ENCODE peak calls at places on chromosomes 2 and 18, in ten cellular contexts. Q, R, V, P, B, W, J, A, S and E are unnamed samples.

GRCh38 chr2:25989154-25989553 is 6.9 kb upstream of the KIF3C start:
- DNase-seq in Q (no peak), R (no peak), V (no peak), P (no peak), B (no peak), W (no peak), J (no peak), A (no peak), S (no peak), E (peak; percentile 89)

GRCh38 chr2:168146892-168147810 is 100.2 kb downstream of the STK39 start:
- DNase-seq in Q (no peak), R (no peak), V (no peak), P (no peak), B (no peak), W (no peak), J (no peak), A (no peak), S (no peak), E (no peak)

GRCh38 chr18:49725809-49726514 is 87.4 kb downstream of the ACAA2 start:
- DNase-seq in Q (no peak), R (no peak), V (no peak), P (no peak), B (peak; percentile 96), W (peak; percentile 98), J (peak; percentile 89), A (peak; percentile 84), S (peak; percentile 99), E (peak; percentile 98)

GRCh38 chr2:238573065-238573778 is 146.5 kb downstream of the ASB1 start:
- DNase-seq in Q (peak; percentile 28), R (peak; percentile 5), V (no peak), P (no peak), B (peak; percentile 87), W (no peak), J (no peak), A (no peak), S (no peak), E (no peak)

GRCh38 chr2:223306371-223306770 is 254.4 kb downstream of the KCNE4 start:
- DNase-seq in Q (peak; percentile 15), R (no peak), V (no peak), P (no peak), B (peak; percentile 77), W (peak; percentile 65), J (no peak), A (no peak), S (peak; percentile 77), E (peak; percentile 63)

GRCh38 chr2:157158111-157158510 is 99.4 kb upstream of the GALNT5 start:
- DNase-seq in Q (no peak), R (no peak), V (no peak), P (no peak), B (no peak), W (peak; percentile 72), J (no peak), A (no peak), S (no peak), E (no peak)

GRCh38 chr2:191222507-191222906 is 22.7 kb upstream of the MYO1B start:
- DNase-seq in Q (no peak), R (no peak), V (no peak), P (no peak), B (no peak), W (no peak), J (no peak), A (no peak), S (peak; percentile 79), E (no peak)

GRCh38 chr2:72144746-72145657 is 2.7 kb downstream of the CYP26B1 start:
- DNase-seq in Q (no peak), R (no peak), V (no peak), P (peak; percentile 84), B (peak; percentile 92), W (peak; percentile 45), J (no peak), A (peak; percentile 78), S (no peak), E (peak; percentile 84)

GRCh38 chr2:132690664-132691303 is 20.8 kb upstream of the LYPD1 start:
- DNase-seq in Q (no peak), R (no peak), V (no peak), P (no peak), B (no peak), W (no peak), J (no peak), A (no peak), S (no peak), E (no peak)

GRCh38 chr2:159547031-159547430 is 69.3 kb downstream of the BAZ2B start:
- DNase-seq in Q (no peak), R (no peak), V (no peak), P (no peak), B (no peak), W (no peak), J (no peak), A (no peak), S (no peak), E (no peak)

GRCh38 chr18:78596794-78597193 is 382.8 kb upstream of the SALL3 start:
- DNase-seq in Q (no peak), R (no peak), V (no peak), P (no peak), B (no peak), W (no peak), J (no peak), A (no peak), S (no peak), E (peak; percentile 78)

GRCh38 chr2:127721978-127722355 is 20.7 kb downstream of the SFT2D3 start:
- DNase-seq in Q (no peak), R (no peak), V (no peak), P (no peak), B (no peak), W (peak; percentile 27), J (no peak), A (no peak), S (peak; percentile 42), E (no peak)

GRCh38 chr2:41364842-41365241 is 683.0 kb upstream of the PKDCC start:
- DNase-seq in Q (no peak), R (no peak), V (no peak), P (no peak), B (no peak), W (no peak), J (no peak), A (no peak), S (no peak), E (no peak)

GRCh38 chr18:4658804-4659203 is 203.7 kb upstream of the DLGAP1 start:
- DNase-seq in Q (no peak), R (no peak), V (no peak), P (no peak), B (no peak), W (no peak), J (no peak), A (no peak), S (no peak), E (no peak)

GRCh38 chr18:77314952-77315351 is 65.3 kb downstream of the GALR1 start:
- DNase-seq in Q (no peak), R (no peak), V (no peak), P (no peak), B (no peak), W (no peak), J (no peak), A (no peak), S (no peak), E (no peak)

GRCh38 chr2:79723830-79724229 is 211.0 kb downstream of the CTNNA2 start:
- DNase-seq in Q (no peak), R (no peak), V (peak; percentile 91), P (no peak), B (no peak), W (peak; percentile 39), J (peak; percentile 97), A (no peak), S (peak; percentile 94), E (peak; percentile 94)

GRCh38 chr2:123073956-123074355 is 951.1 kb upstream of the CNTNAP5 start:
- DNase-seq in Q (no peak), R (no peak), V (no peak), P (no peak), B (no peak), W (no peak), J (no peak), A (no peak), S (peak; percentile 8), E (peak; percentile 46)

GRCh38 chr2:179981085-179981484 is 26.0 kb downstream of the CWC22 start:
- DNase-seq in Q (no peak), R (no peak), V (peak; percentile 37), P (no peak), B (no peak), W (no peak), J (no peak), A (no peak), S (peak; percentile 66), E (no peak)

GRCh38 chr2:12457831-12458230 is 258.9 kb upstream of the TRIB2 start:
- DNase-seq in Q (no peak), R (no peak), V (no peak), P (no peak), B (no peak), W (peak; percentile 70), J (no peak), A (no peak), S (peak; percentile 27), E (no peak)

GRCh38 chr2:167550448-167550847 is 662.2 kb downstream of the XIRP2 start:
- DNase-seq in Q (no peak), R (no peak), V (peak; percentile 8), P (no peak), B (no peak), W (peak; percentile 43), J (no peak), A (no peak), S (peak; percentile 66), E (no peak)

GRCh38 chr2:11270891-11271290 is 73.5 kb downstream of the ROCK2 start:
- DNase-seq in Q (no peak), R (no peak), V (no peak), P (no peak), B (no peak), W (peak; percentile 88), J (peak; percentile 35), A (no peak), S (peak; percentile 85), E (no peak)

GRCh38 chr2:202760848-202761247 is 110.7 kb downstream of the ICA1L start:
- DNase-seq in Q (no peak), R (no peak), V (no peak), P (no peak), B (no peak), W (no peak), J (no peak), A (no peak), S (no peak), E (no peak)

GRCh38 chr18:7071600-7071999 is 46.0 kb downstream of the LAMA1 start:
- DNase-seq in Q (no peak), R (no peak), V (no peak), P (no peak), B (no peak), W (no peak), J (no peak), A (no peak), S (no peak), E (no peak)

GRCh38 chr2:51084750-51085149 is 52.8 kb upstream of the NRXN1 start:
- DNase-seq in Q (no peak), R (no peak), V (no peak), P (no peak), B (no peak), W (no peak), J (no peak), A (no peak), S (no peak), E (no peak)

GRCh38 chr2:182941939-182942338 is 75.5 kb upstream of the FRZB start:
- DNase-seq in Q (no peak), R (no peak), V (no peak), P (no peak), B (no peak), W (no peak), J (no peak), A (no peak), S (peak; percentile 25), E (no peak)

GRCh38 chr2:230788554-230789175 is 76.0 kb downstream of the CAB39 start:
- DNase-seq in Q (no peak), R (no peak), V (no peak), P (no peak), B (no peak), W (no peak), J (no peak), A (no peak), S (no peak), E (no peak)

GRCh38 chr2:217086038-217086522 is 226.2 kb upstream of the TNP1 start:
- DNase-seq in Q (peak; percentile 28), R (peak; percentile 17), V (no peak), P (peak; percentile 46), B (peak; percentile 35), W (peak; percentile 28), J (no peak), A (no peak), S (peak; percentile 70), E (peak; percentile 76)

GRCh38 chr2:240461471-240462072 is 26.1 kb downstream of the GPC1 start:
- DNase-seq in Q (peak; percentile 3), R (no peak), V (no peak), P (no peak), B (no peak), W (no peak), J (no peak), A (no peak), S (no peak), E (no peak)